ENCODE peak calls at places on chromosomes 5 and 9, in nine cellular contexts. R is astrocyte of the spinal cord; I is NCI-H510A; C is caudate nucleus; W is activated CD4-positive, alpha-beta T cell treated with anti-CD3 and anti-CD28 coated beads, Interleukin-2, amount 50 U/mL, for 1 hour; Q is NCI-H1930; Y is NCI-H460; F is activated T-helper 9 cell treated with anti-CD3 and anti-CD28 coated beads, Interleukin-2, amount 50 U/mL, for 16 hours; A is neural progenitor cell. T is an unnamed sample.

GRCh38 chr5:34598177-34598794 is 57.8 kb upstream of the RAI14 start:
- DNase-seq in W (no peak), Y (no peak), C (no peak), F (no peak), I (no peak), R (peak; percentile 92), Q (no peak), A (no peak), T (no peak)

GRCh38 chr9:108463927-108464606 is 391.7 kb downstream of the ACTL7B start:
- DNase-seq in Y (no peak), Q (no peak), F (no peak), W (no peak), R (peak; percentile 30), C (no peak), I (no peak), A (no peak), T (no peak)

GRCh38 chr5:142837274-142837673 is 67.1 kb downstream of the ARHGAP26 start:
- DNase-seq in R (no peak), A (no peak), W (no peak), C (no peak), Q (no peak), F (no peak), Y (no peak), I (no peak), T (no peak)

GRCh38 chr9:129669141-129669718 is 3.8 kb downstream of the PRRX2 start:
- DNase-seq in F (no peak), A (no peak), C (no peak), R (peak; percentile 87), Y (no peak), Q (no peak), I (no peak), W (no peak), T (no peak)

GRCh38 chr9:22065431-22065830 is 56.3 kb upstream of the CDKN2B start:
- DNase-seq in A (no peak), Y (no peak), R (no peak), W (no peak), Q (no peak), I (no peak), C (no peak), F (no peak), T (no peak)

GRCh38 chr5:58466939-58467338 is 7.1 kb upstream of the PLK2 start:
- DNase-seq in C (no peak), R (peak; percentile 60), I (no peak), F (no peak), W (no peak), Y (no peak), Q (no peak), A (peak; percentile 8), T (no peak)

GRCh38 chr5:115875447-115875846 is 33.7 kb downstream of the AP3S1 start:
- DNase-seq in Y (no peak), Q (no peak), F (no peak), I (no peak), A (peak; percentile 26), W (no peak), R (no peak), C (no peak), T (no peak)

GRCh38 chr5:73945505-73945904 is 319.5 kb downstream of the ARHGEF28 start:
- DNase-seq in Y (peak; percentile 16), R (no peak), I (no peak), F (no peak), A (peak; percentile 14), C (no peak), W (peak; percentile 2), Q (no peak), T (no peak)

GRCh38 chr9:121823451-121824169 is 172.2 kb downstream of the DAB2IP start:
- DNase-seq in R (no peak), I (no peak), Y (no peak), F (no peak), A (no peak), C (no peak), W (no peak), Q (no peak), T (no peak)

GRCh38 chr9:137575382-137575724 is 3.4 kb downstream of the DPH7 start:
- DNase-seq in I (no peak), R (no peak), F (no peak), Y (no peak), A (no peak), C (no peak), Q (no peak), W (no peak), T (no peak)

GRCh38 chr9:61674882-61675281 is 485.0 kb downstream of the SPATA31A7 start:
- DNase-seq in Q (no peak), C (no peak), A (no peak), I (no peak), Y (no peak), R (no peak), W (no peak), F (no peak), T (no peak)

GRCh38 chr9:27247756-27248155 is 49.2 kb downstream of the EQTN start:
- DNase-seq in F (no peak), Y (peak; percentile 13), C (no peak), I (no peak), A (peak; percentile 71), W (no peak), Q (no peak), R (peak; percentile 47), T (peak; percentile 6)

GRCh38 chr5:118862596-118862995 is 125.8 kb downstream of the DTWD2 start:
- DNase-seq in C (no peak), Y (no peak), Q (no peak), R (no peak), W (no peak), I (no peak), F (no peak), A (no peak), T (no peak)